ENCODE peak calls at places on chromosomes 12 and 14, in six cellular contexts. N, C, I, Z, J and V are unnamed samples.

GRCh38 chr12:38102197-38102596 is 214.4 kb upstream of the ALG10B start:
- DNase-seq in N (peak), C (no peak), I (no peak), Z (no peak), J (no peak), V (no peak)

GRCh38 chr12:124938606-124939427 is 24.4 kb upstream of the UBC start:
- DNase-seq in N (peak), C (peak), I (peak), Z (peak), J (peak), V (peak)

GRCh38 chr12:68207276-68207675 is 18.3 kb downstream of the IL26 start:
- DNase-seq in N (no peak), C (no peak), I (no peak), Z (no peak), J (no peak), V (no peak)

GRCh38 chr14:52706724-52707706 is at the start of gene PSMC6:
- DNase-seq in N (peak), C (peak), I (peak), Z (peak), J (peak), V (peak)

GRCh38 chr12:32893008-32893407 is 3.6 kb downstream of the PKP2 start:
- DNase-seq in N (no peak), C (peak), I (no peak), Z (no peak), J (peak), V (no peak)

GRCh38 chr14:99995700-99996356 is 69.4 kb upstream of the EVL start:
- DNase-seq in N (peak), C (peak), I (peak), Z (peak), J (peak), V (peak)

GRCh38 chr14:104293851-104294627 is 155.7 kb downstream of the KIF26A start:
- DNase-seq in N (no peak), C (no peak), I (peak), Z (peak), J (no peak), V (peak)

GRCh38 chr14:100526057-100526456 is 61.2 kb downstream of the BEGAIN start:
- DNase-seq in N (no peak), C (no peak), I (no peak), Z (no peak), J (no peak), V (no peak)

GRCh38 chr12:115597157-115597712 is 680.3 kb downstream of the MED13L start:
- DNase-seq in N (peak), C (peak), I (no peak), Z (no peak), J (peak), V (no peak)

GRCh38 chr14:92998957-92999356 is 76.0 kb downstream of the CHGA start:
- DNase-seq in N (no peak), C (no peak), I (no peak), Z (peak), J (no peak), V (no peak)

GRCh38 chr14:33343016-33343415 is 404.3 kb downstream of the NPAS3 start:
- DNase-seq in N (peak), C (no peak), I (no peak), Z (no peak), J (peak), V (no peak)

GRCh38 chr12:25833657-25834056 is 124.8 kb upstream of the RASSF8 start:
- DNase-seq in N (no peak), C (no peak), I (no peak), Z (no peak), J (peak), V (no peak)

GRCh38 chr14:99609245-99610117 is 5.5 kb upstream of the CCDC85C start:
- DNase-seq in N (no peak), C (peak), I (no peak), Z (no peak), J (no peak), V (peak)

GRCh38 chr14:96267336-96267735 is 11.3 kb downstream of the BDKRB1 start:
- DNase-seq in N (peak), C (no peak), I (no peak), Z (no peak), J (peak), V (no peak)

GRCh38 chr14:91946313-91947195 is 940 bp downstream of the FBLN5 start:
- DNase-seq in N (no peak), C (no peak), I (no peak), Z (no peak), J (peak), V (no peak)

GRCh38 chr12:110550981-110551380 is 32.1 kb downstream of the PPTC7 start:
- DNase-seq in N (no peak), C (no peak), I (no peak), Z (no peak), J (no peak), V (no peak)

GRCh38 chr12:93722757-93723567 is 45.8 kb downstream of the CRADD start:
- DNase-seq in N (peak), C (no peak), I (no peak), Z (no peak), J (no peak), V (no peak)

GRCh38 chr14:76086636-76087035 is 65.1 kb upstream of the GPATCH2L start:
- DNase-seq in N (peak), C (no peak), I (no peak), Z (no peak), J (no peak), V (no peak)

GRCh38 chr12:47079365-47079893 is at the start of gene PCED1B:
- DNase-seq in N (peak), C (peak), I (peak), Z (peak), J (peak), V (peak)

GRCh38 chr12:92432724-92433281 is 270.0 kb upstream of the PLEKHG7 start:
- DNase-seq in N (no peak), C (no peak), I (no peak), Z (no peak), J (no peak), V (no peak)

GRCh38 chr12:70648191-70648590 is 11.0 kb upstream of the PTPRB start:
- DNase-seq in N (no peak), C (no peak), I (no peak), Z (no peak), J (no peak), V (no peak)

GRCh38 chr12:13103391-13104033 is at the start of gene GSG1:
- DNase-seq in N (peak), C (no peak), I (no peak), Z (no peak), J (peak), V (no peak)
- H3K4me3 ChIP-seq in N (no peak), C (no peak), I (no peak), Z (no peak), J (peak), V (no peak)

GRCh38 chr12:1810201-1810930 is 10.0 kb upstream of the LRTM2 start:
- DNase-seq in N (no peak), C (no peak), I (no peak), Z (no peak), J (peak), V (no peak)

GRCh38 chr12:1812650-1813302 is 7.6 kb upstream of the LRTM2 start:
- DNase-seq in N (peak), C (peak), I (no peak), Z (no peak), J (peak), V (no peak)

GRCh38 chr12:1810931-1811280 is 9.5 kb upstream of the LRTM2 start:
- DNase-seq in N (no peak), C (no peak), I (no peak), Z (no peak), J (no peak), V (no peak)

GRCh38 chr12:1811281-1811947 is 9.0 kb upstream of the LRTM2 start:
- DNase-seq in N (no peak), C (peak), I (no peak), Z (no peak), J (peak), V (no peak)

GRCh38 chr12:1811948-1812291 is 8.4 kb upstream of the LRTM2 start:
- DNase-seq in N (no peak), C (no peak), I (no peak), Z (no peak), J (no peak), V (no peak)
- H3K4me3 ChIP-seq in N (no peak), C (peak), I (no peak), Z (no peak), J (no peak), V (no peak)

DNA sequence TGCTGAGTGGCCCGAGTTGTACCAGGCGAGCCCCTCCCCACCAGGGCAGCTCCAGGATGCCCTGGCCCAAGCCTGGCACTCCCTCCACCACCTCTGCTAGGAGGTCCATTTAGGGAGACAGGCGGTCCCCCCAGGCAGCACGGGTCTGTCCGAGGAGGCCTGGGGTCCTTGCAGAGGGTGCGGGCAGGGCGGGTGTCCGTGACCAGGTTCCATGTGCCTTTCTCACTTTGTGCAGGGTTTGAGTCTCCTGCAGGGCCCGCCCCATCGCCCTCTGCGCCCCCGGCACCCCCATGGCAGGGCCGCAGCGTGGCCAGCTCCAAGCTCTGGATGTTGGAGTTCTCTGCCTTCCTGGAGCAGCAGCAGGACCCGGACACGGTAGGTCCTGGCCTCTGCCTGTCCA is 56.8 kb upstream of the TSPAN9 start:
- DNase-seq in N (no peak), C (no peak), I (no peak), Z (no peak), J (no peak), V (no peak)
- H3K4me3 ChIP-seq in N (no peak), C (no peak), I (no peak), Z (no peak), J (no peak), V (no peak)

DNA sequence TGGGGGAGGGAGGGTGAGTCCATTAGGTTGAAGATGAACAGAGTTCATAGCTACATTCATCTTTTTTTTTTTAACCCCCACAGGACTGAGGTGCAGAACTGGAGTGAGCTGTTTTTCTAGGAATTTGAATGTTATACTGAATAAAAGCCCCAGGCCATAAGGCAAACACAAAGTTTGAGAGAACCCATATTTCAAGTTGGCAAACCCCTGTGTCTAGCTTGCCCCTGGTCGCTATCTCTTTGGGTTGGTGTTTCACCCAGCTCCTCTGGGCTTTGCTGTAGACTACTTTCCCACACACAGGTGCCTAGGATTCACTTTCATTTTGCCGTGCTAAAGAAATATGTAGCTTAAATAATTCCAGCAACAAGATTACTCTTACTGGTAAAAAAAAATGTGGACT is 5.2 kb upstream of the LMO3 start:
- DNase-seq in N (peak), C (no peak), I (no peak), Z (no peak), J (no peak), V (no peak)
- H3K4me3 ChIP-seq in N (peak), C (no peak), I (no peak), Z (no peak), J (no peak), V (peak)

DNA sequence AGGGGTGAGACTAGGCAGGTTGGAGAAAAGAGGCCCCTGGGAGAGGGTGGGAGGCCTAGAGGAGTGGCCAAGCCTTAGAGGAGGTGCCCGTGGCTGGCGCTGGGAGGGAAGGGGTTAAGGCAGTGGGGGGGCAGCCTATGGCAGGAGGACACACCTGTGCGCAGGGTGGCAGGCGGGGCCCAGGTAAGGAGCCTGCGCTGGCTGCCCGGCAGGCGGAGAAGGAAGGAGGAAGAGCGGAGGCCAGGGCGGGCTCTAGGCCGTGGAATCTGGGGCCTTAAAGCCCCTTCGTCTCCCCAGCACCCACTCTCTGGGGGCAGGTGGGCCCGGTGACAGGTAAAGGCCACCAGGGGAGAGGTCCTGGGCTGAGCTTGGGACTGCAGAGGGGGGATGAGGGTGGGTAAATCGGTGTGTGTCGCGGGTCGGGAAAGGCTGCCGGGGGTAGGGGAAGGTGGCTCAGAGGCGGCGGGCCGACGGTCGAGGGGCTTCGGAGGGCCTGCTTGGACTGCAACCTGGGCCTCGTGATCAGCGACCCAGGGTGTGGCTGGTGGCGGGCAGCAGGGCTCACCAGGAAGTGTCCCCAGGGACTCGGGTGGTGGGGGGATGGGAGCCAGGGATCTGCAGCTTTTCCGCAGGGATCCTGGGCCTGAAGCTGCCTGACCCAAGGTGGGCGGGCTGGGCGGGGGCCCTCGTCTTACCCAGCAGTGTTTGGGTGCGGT is 7.3 kb downstream of the PHB2 start:
- DNase-seq in N (peak), C (no peak), I (peak), Z (peak), J (no peak), V (peak)
- H3K4me3 ChIP-seq in N (peak), C (no peak), I (no peak), Z (no peak), J (no peak), V (peak)

GRCh38 chr12:89085421-89085820 is 266.9 kb downstream of the DUSP6 start:
- DNase-seq in N (no peak), C (no peak), I (peak), Z (no peak), J (no peak), V (no peak)
- H3K4me3 ChIP-seq in N (no peak), C (no peak), I (no peak), Z (no peak), J (no peak), V (no peak)

GRCh38 chr12:109098142-109098652 is 800 bp downstream of the UNG start:
- DNase-seq in N (peak), C (no peak), I (no peak), Z (no peak), J (peak), V (peak)

GRCh38 chr12:109097435-109098141 is at the start of gene UNG:
- DNase-seq in N (peak), C (peak), I (peak), Z (peak), J (peak), V (peak)

GRCh38 chr12:109097140-109097434 is 310 bp upstream of the UNG start:
- DNase-seq in N (no peak), C (no peak), I (no peak), Z (no peak), J (no peak), V (no peak)

GRCh38 chr12:109098671-109099070 is 1.3 kb downstream of the UNG start:
- DNase-seq in N (peak), C (no peak), I (no peak), Z (peak), J (no peak), V (no peak)

DNA sequence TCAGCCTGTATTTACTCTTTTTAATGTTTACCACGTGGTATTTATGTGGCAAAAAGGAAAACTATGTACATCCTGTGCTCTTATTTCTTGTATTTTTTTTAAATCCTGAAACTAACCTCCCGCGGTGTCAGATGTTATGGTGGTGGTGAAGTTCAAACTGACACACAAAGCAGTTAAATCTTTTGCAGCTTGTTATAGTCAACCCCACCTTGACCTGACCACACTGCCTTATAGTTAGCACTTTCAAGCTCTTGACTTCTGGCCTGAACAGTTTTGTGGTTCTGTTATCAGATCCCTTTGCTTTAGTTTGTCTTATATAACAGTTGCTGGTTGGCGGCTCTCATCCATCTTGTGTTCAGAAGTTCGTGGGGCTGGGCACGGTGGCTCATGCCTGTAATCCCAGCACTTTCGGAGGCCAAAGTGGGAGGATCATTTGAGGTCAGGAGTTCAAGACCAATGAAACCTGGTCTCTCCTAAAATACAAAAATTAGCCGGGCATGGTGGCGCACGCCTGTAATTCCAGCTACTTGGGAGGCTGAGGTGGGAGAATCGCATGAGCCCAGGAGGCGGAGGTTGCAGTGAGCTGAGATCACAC is 2.1 kb downstream of the UNG start:
- DNase-seq in N (no peak), C (no peak), I (no peak), Z (no peak), J (peak), V (no peak)
- H3K4me3 ChIP-seq in N (no peak), C (peak), I (peak), Z (peak), J (peak), V (no peak)